ENCODE peak calls at places on chromosomes 5 and 9, in four cellular contexts. Q is neural progenitor cell, F is MM.1S, I is HCT116. Z is an unnamed sample.
A peak's percentile ranks its signal among the peaks of the same experiment; 100 is the strongest.

GRCh38 chr5:141875795-141876627 is 2.2 kb downstream of the PCDH1 start:
- DNase-seq in Q (peak; percentile 88), I (no peak), F (no peak), Z (no peak)

GRCh38 chr9:131748411-131748955 is 8.6 kb upstream of the RAPGEF1 start:
- DNase-seq in F (peak; percentile 85), I (no peak), Q (no peak), Z (no peak)

GRCh38 chr9:116546711-116547581 is 140.2 kb upstream of the TRIM32 start:
- DNase-seq in F (no peak), Q (no peak), I (no peak), Z (no peak)

GRCh38 chr9:136059321-136059791 is 35.7 kb downstream of the NACC2 start:
- DNase-seq in Q (peak; percentile 46), I (no peak), F (no peak), Z (no peak)

GRCh38 chr9:16925426-16925825 is 55.0 kb upstream of the BNC2 start:
- DNase-seq in I (no peak), F (no peak), Q (no peak), Z (no peak)

GRCh38 chr5:175728885-175729828 is 71.3 kb downstream of the HRH2 start:
- DNase-seq in F (no peak), Q (peak; percentile 78), I (no peak), Z (no peak)

GRCh38 chr5:73119492-73120157 is 750 bp upstream of the TMEM171 start:
- DNase-seq in I (no peak), Q (peak; percentile 38), F (no peak), Z (no peak)

GRCh38 chr9:109974143-109974917 is 194.3 kb downstream of the PALM2AKAP2 start:
- DNase-seq in Q (no peak), F (peak; percentile 80), I (no peak), Z (no peak)

GRCh38 chr9:112037281-112038016 is 137.6 kb downstream of the SUSD1 start:
- DNase-seq in Q (peak; percentile 58), F (peak; percentile 73), I (no peak), Z (no peak)

GRCh38 chr5:63794296-63794695 is 167.9 kb downstream of the HTR1A start:
- DNase-seq in F (no peak), Q (no peak), I (no peak), Z (no peak)

GRCh38 chr5:59124983-59125960 is 542.4 kb downstream of the RAB3C start:
- DNase-seq in I (no peak), Q (no peak), F (no peak), Z (peak; percentile 66)

GRCh38 chr9:111922324-111923013 is 25.9 kb downstream of the UGCG start:
- DNase-seq in F (no peak), Q (no peak), I (no peak), Z (no peak)

GRCh38 chr5:93589348-93589662 is 6.3 kb downstream of the NR2F1 start:
- DNase-seq in Q (no peak), F (no peak), I (no peak), Z (no peak)

GRCh38 chr5:97629281-97629680 is 446.2 kb upstream of the RIOK2 start:
- DNase-seq in I (peak; percentile 7), F (no peak), Q (no peak), Z (no peak)

GRCh38 chr9:124886866-124887492 is 25.0 kb downstream of the ARPC5L start:
- DNase-seq in I (no peak), Q (peak; percentile 2), F (no peak), Z (no peak)

GRCh38 chr9:107740088-107740980 is 250.8 kb upstream of the KLF4 start:
- DNase-seq in I (no peak), F (no peak), Q (no peak), Z (no peak)

GRCh38 chr5:150562832-150563231 is 54.9 kb downstream of the NDST1 start:
- DNase-seq in Q (peak; percentile 40), I (peak; percentile 56), F (peak; percentile 41), Z (peak; percentile 63)

GRCh38 chr5:54347221-54347865 is 37.0 kb upstream of the ARL15 start:
- DNase-seq in I (no peak), F (no peak), Q (no peak), Z (no peak)

GRCh38 chr9:9214052-9214451 is 1398.8 kb downstream of the PTPRD start:
- DNase-seq in Q (no peak), F (no peak), I (no peak), Z (no peak)

GRCh38 chr5:151684690-151685361 is 1.9 kb downstream of the SPARC start:
- DNase-seq in F (no peak), Q (peak; percentile 72), I (no peak), Z (peak; percentile 89)

GRCh38 chr5:100901851-100902341 is 1.2 kb downstream of the ST8SIA4 start:
- DNase-seq in I (no peak), Q (peak; percentile 8), F (peak; percentile 83), Z (no peak)

GRCh38 chr9:126704157-126704941 is 90.6 kb downstream of the LMX1B start:
- DNase-seq in F (no peak), I (peak; percentile 29), Q (peak; percentile 20), Z (no peak)

GRCh38 chr5:147690595-147690994 is 91.9 kb downstream of the JAKMIP2 start:
- DNase-seq in Q (no peak), F (no peak), I (peak; percentile 31), Z (no peak)

GRCh38 chr9:124708633-124709032 is 62.5 kb downstream of the NR6A1 start:
- DNase-seq in F (no peak), I (no peak), Q (peak; percentile 23), Z (no peak)

GRCh38 chr5:149694007-149694406 is 36.1 kb upstream of the PPARGC1B start:
- DNase-seq in Q (no peak), F (no peak), I (no peak), Z (no peak)

DNA sequence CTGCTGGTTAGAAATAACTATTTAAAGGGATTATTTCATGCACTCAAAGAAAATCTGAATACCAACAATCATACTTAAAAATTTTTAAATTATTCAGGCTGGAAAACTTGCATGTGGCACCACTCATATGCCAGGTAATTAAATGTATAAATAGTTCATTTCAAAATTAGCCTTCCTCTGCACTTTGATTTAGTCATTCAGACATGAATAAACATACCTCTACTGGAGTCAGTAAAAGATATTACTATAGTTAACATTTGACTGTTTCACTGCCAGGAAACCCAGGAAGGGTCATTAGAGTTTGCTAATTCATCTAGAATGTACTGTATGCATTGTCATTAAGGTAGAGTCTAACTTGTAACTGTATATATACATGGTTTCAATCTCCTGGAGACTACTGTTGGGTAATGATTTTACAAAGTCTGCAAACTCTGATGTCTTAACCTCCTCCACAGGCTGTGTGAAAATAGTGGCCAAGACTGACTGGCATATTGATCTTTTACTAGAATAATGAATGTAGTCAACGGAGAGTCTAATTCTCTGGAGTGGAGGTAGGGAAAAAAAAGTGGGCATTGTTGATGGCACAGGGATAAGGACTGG is 43.7 kb downstream of the TEX10 start:
- DNase-seq in Q (no peak), F (no peak), I (no peak), Z (no peak)
- H3K9ac ChIP-seq in Q (no peak overlapping the region), F (no peak overlapping the region), I (no peak overlapping the region), Z (no peak overlapping the region)

GRCh38 chr9:36764364-36765076 is 191.8 kb downstream of the MELK start:
- DNase-seq in Q (peak; percentile 23), F (no peak), I (no peak), Z (no peak)
- H3K9ac ChIP-seq in Q (no peak overlapping the region), F (no peak overlapping the region), I (no peak overlapping the region), Z (no peak overlapping the region)

GRCh38 chr5:172744106-172745104 is 26.6 kb downstream of the DUSP1 start:
- DNase-seq in F (no peak), I (no peak), Q (no peak), Z (no peak)

GRCh38 chr5:172740483-172741205 is 30.4 kb downstream of the DUSP1 start:
- DNase-seq in I (no peak), F (peak; percentile 10), Q (no peak), Z (no peak)

GRCh38 chr5:172739385-172739784 is 31.6 kb downstream of the DUSP1 start:
- DNase-seq in I (no peak), Q (no peak), F (no peak), Z (no peak)

GRCh38 chr5:172743112-172743959 is 27.7 kb downstream of the DUSP1 start:
- DNase-seq in F (no peak), Q (no peak), I (no peak), Z (no peak)

DNA sequence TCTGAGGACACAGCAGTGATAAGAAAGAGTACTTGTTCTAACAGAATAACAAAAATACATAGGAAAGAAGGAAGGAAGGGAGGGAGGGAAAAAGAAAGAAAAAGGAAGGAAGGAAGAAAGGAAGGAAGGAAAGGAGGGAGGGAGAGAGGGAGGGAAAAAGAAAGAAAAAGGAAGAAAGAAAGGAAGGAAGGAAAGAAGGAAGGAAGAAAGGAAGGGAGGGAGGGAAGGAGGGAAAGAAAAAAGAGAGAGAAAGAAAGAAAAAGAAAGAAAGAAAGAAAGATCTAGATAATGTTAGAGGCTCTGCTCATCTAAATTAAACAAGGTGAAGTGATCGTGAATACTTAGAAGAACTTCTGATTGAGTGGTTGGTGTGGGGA is 29.8 kb downstream of the DUSP1 start:
- DNase-seq in F (no peak), I (no peak), Q (no peak), Z (no peak)
- H3K9ac ChIP-seq in F (no peak overlapping the region), I (no peak overlapping the region), Q (no peak overlapping the region), Z (no peak overlapping the region)

GRCh38 chr9:72443855-72444254 is 77.6 kb upstream of the TMC1 start:
- DNase-seq in F (no peak), Q (no peak), I (no peak), Z (no peak)

GRCh38 chr9:72440383-72440782 is 75.4 kb upstream of the ZFAND5 start:
- DNase-seq in I (no peak), Q (no peak), F (no peak), Z (no peak)

GRCh38 chr9:72442212-72442607 is 77.2 kb upstream of the ZFAND5 start:
- DNase-seq in I (peak; percentile 50), Q (no peak), F (no peak), Z (no peak)

GRCh38 chr9:72444436-72444835 is 77.0 kb upstream of the TMC1 start:
- DNase-seq in F (no peak), I (no peak), Q (no peak), Z (no peak)

DNA sequence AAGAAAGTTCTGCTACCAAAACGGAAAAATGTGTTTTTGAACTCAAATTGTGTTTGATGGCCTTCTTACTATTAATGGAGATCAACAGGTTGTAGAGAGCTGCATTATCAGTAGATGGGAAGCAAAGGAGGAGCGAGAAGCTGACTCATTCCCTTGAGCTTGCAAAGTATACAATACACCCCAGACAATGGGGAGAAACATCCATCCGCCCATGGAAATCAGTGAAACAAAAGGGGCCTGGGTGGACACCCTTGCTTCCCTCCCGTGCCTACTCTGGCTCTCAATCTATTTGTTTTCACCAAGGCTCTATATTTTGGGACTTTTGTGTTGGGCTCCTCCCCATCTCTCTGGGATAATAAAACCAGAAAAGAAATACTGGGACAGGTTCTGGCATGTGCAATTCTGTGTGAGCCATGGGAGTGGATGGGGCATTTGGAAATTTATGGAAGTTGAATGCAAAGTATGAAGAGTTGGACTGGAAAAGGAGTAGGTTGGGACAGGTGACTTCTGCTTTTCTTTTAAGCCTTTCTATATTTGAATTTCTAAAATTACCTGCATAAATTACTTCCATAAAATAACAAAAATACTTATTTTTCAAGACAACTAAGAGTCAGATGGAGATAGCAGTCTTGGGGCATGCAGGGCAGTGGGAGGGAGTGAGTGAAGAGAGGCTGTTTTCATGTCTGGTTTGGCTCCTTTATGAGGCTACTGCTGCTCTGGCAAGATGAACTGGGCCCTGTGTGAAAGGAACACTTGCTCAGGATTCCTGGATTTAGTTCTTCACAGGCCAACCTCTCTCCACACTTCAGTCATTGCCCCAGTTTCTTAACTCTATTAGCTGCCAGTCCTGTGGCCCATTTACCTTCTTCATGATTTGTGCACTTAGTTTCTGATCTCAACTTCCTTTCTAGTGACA is 76.5 kb upstream of the ZFAND5 start:
- DNase-seq in I (no peak), Q (peak; percentile 28), F (no peak), Z (no peak)
- H3K9ac ChIP-seq in I (peak overlapping the region; percentile 42), Q (no peak overlapping the region), F (no peak overlapping the region), Z (no peak overlapping the region)

Z was measured in SK-N-MC.